ENCODE peak calls at places on chromosomes 2 and 18, in ten cellular contexts. E is A172, X is T-helper 2 cell, W is frontal cortex, T is WERI-Rb-1, H is H9, Q is breast epithelium, M is amygdala, I is glutamatergic neuron, Z is neural progenitor cell. C is an unnamed sample.

GRCh38 chr2:237664151-237664550 is 36.8 kb downstream of the LRRFIP1 start:
- DNase-seq in X (no peak), Z (no peak), E (no peak), M (no peak), H (no peak), W (no peak), T (no peak), Q (no peak), I (no peak), C (no peak)

GRCh38 chr2:55958756-55959155 is 35.2 kb upstream of the EFEMP1 start:
- DNase-seq in T (no peak), Z (no peak), H (no peak), Q (no peak), M (no peak), X (no peak), E (no peak), I (no peak), W (no peak), C (no peak)

GRCh38 chr2:207289295-207290018 is 123.7 kb upstream of the KLF7 start:
- DNase-seq in W (no peak), M (no peak), I (no peak), H (no peak), X (no peak), T (no peak), E (no peak), Z (no peak), Q (no peak), C (no peak)

GRCh38 chr18:37565985-37566478 is 434 bp upstream of the CELF4 start:
- DNase-seq in Q (no peak), T (peak), Z (peak), X (no peak), E (peak), I (peak), M (peak), H (peak), W (peak), C (no peak)

GRCh38 chr2:182129188-182129707 is 143.6 kb downstream of the PPP1R1C start:
- DNase-seq in I (no peak), W (no peak), Q (no peak), H (no peak), T (no peak), M (no peak), E (no peak), X (no peak), Z (no peak), C (no peak)

GRCh38 chr2:9983413-9984216 is 32.1 kb downstream of the GRHL1 start:
- DNase-seq in X (no peak), T (no peak), M (no peak), H (no peak), Q (no peak), Z (no peak), I (no peak), W (no peak), E (no peak), C (no peak)

GRCh38 chr2:209908511-209908910 is 93.9 kb upstream of the RPE start:
- DNase-seq in T (no peak), X (no peak), Q (no peak), Z (no peak), H (no peak), M (no peak), E (no peak), I (no peak), W (no peak), C (no peak)

GRCh38 chr18:67511840-67512239 is 4.7 kb downstream of the DSEL start:
- DNase-seq in H (no peak), Q (no peak), Z (no peak), X (no peak), M (no peak), E (no peak), W (no peak), I (no peak), T (no peak), C (no peak)

GRCh38 chr2:177633111-177633510 is 240.5 kb downstream of the AGPS start:
- DNase-seq in H (no peak), Z (no peak), Q (no peak), X (no peak), T (no peak), E (no peak), M (no peak), W (no peak), I (no peak), C (no peak)

GRCh38 chr18:8849696-8850095 is 144.3 kb downstream of the MTCL1 start:
- DNase-seq in T (no peak), Q (no peak), X (no peak), M (no peak), I (no peak), W (no peak), E (no peak), H (no peak), Z (no peak), C (no peak)

GRCh38 chr2:29431485-29431884 is 316.3 kb downstream of the CLIP4 start:
- DNase-seq in H (no peak), E (no peak), I (no peak), Q (no peak), W (no peak), Z (no peak), X (no peak), T (no peak), M (no peak), C (no peak)

GRCh38 chr2:205909194-205909572 is 176.8 kb downstream of the INO80D start:
- DNase-seq in W (no peak), M (no peak), Z (no peak), T (no peak), X (no peak), Q (no peak), E (no peak), I (no peak), H (no peak), C (no peak)

GRCh38 chr18:26631135-26631534 is 82.8 kb upstream of the KCTD1 start:
- DNase-seq in X (no peak), M (no peak), Q (no peak), W (no peak), H (no peak), Z (no peak), T (no peak), I (no peak), E (no peak), C (no peak)

GRCh38 chr18:12839057-12839525 is 44.9 kb downstream of the PTPN2 start:
- DNase-seq in M (no peak), Z (no peak), E (no peak), Q (no peak), X (no peak), W (no peak), T (no peak), H (no peak), I (no peak), C (no peak)

GRCh38 chr18:78611869-78612268 is 367.7 kb upstream of the SALL3 start:
- DNase-seq in H (peak), I (no peak), X (no peak), E (no peak), Q (no peak), M (no peak), Z (no peak), W (no peak), T (no peak), C (no peak)

GRCh38 chr2:186576614-186577013 is 13.2 kb upstream of the ITGAV start:
- DNase-seq in I (no peak), X (no peak), H (no peak), Z (no peak), E (no peak), Q (no peak), M (no peak), T (no peak), W (no peak), C (no peak)